ENCODE peak calls at places on chromosomes 5 and 9, in six cellular contexts. F, V, P, G, E and A are unnamed samples.

GRCh38 chr9:94167055-94167346 is 82.7 kb downstream of the PTPDC1 start:
- DNase-seq in G (no peak), F (no peak), E (no peak), V (no peak), P (peak), A (no peak)

GRCh38 chr9:113520109-113520642 is 56.6 kb downstream of the RGS3 start:
- DNase-seq in P (no peak), F (peak), E (no peak), V (no peak), G (no peak), A (no peak)

GRCh38 chr5:141476132-141476909 is 555 bp downstream of the PCDHGC3 start:
- DNase-seq in F (peak), V (peak), P (peak), G (peak), E (no peak), A (peak)

GRCh38 chr9:112764837-112765236 is 14.3 kb downstream of the SNX30 start:
- DNase-seq in V (no peak), P (no peak), F (no peak), E (no peak), G (no peak), A (no peak)

GRCh38 chr9:133682961-133683493 is 46.9 kb downstream of the DBH start:
- DNase-seq in F (no peak), P (no peak), G (no peak), V (no peak), E (no peak), A (no peak)

GRCh38 chr5:71719092-71719964 is at the start of gene CARTPT:
- DNase-seq in P (no peak), V (peak), F (peak), E (no peak), G (peak), A (no peak)

GRCh38 chr9:26939934-26940711 is 6.9 kb downstream of the PLAA start:
- DNase-seq in V (no peak), G (no peak), E (no peak), P (no peak), F (no peak), A (no peak)

GRCh38 chr5:4533457-4534105 is 606.5 kb upstream of the ADAMTS16 start:
- DNase-seq in G (no peak), F (peak), P (no peak), E (no peak), V (no peak), A (peak)

GRCh38 chr5:124888622-124889521 is 142.4 kb upstream of the ZNF608 start:
- DNase-seq in G (no peak), F (no peak), E (no peak), P (no peak), V (peak), A (no peak)

GRCh38 chr5:149674686-149675085 is 55.4 kb upstream of the PPARGC1B start:
- DNase-seq in G (no peak), E (no peak), V (no peak), P (no peak), F (no peak), A (no peak)

GRCh38 chr9:6214903-6215302 is 704 bp upstream of the IL33 start:
- DNase-seq in V (no peak), F (no peak), G (peak), E (no peak), P (no peak), A (no peak)

GRCh38 chr9:114852050-114852594 is 46.3 kb upstream of the TNFSF15 start:
- DNase-seq in E (no peak), F (peak), P (no peak), V (no peak), G (peak), A (no peak)

GRCh38 chr9:116154976-116155699 is 1.5 kb downstream of the PAPPA start:
- DNase-seq in G (peak), V (peak), P (no peak), F (no peak), E (no peak), A (no peak)

GRCh38 chr5:134511796-134512660 is 13.4 kb upstream of the JADE2 start:
- DNase-seq in V (peak), G (peak), F (peak), E (no peak), P (no peak), A (peak)

GRCh38 chr5:149795360-149795759 is 65.2 kb downstream of the PPARGC1B start:
- DNase-seq in F (no peak), V (no peak), P (no peak), E (no peak), G (no peak), A (no peak)

GRCh38 chr9:86407022-86407421 is 52.8 kb upstream of the TUT7 start:
- DNase-seq in G (peak), F (peak), V (no peak), E (no peak), P (no peak), A (peak)

GRCh38 chr5:14685757-14686156 is 21.2 kb downstream of the OTULIN start:
- DNase-seq in F (peak), G (peak), P (no peak), E (peak), V (peak), A (peak)

GRCh38 chr9:135951889-135952663 is 9.1 kb downstream of the UBAC1 start:
- DNase-seq in E (peak), V (no peak), F (peak), G (no peak), P (no peak), A (no peak)

GRCh38 chr9:134891713-134892112 is 11.1 kb downstream of the FCN2 start:
- DNase-seq in G (no peak), E (no peak), F (no peak), V (no peak), P (no peak), A (no peak)

GRCh38 chr9:5089737-5090136 is 95.7 kb downstream of the INSL6 start:
- DNase-seq in V (no peak), G (no peak), P (no peak), E (no peak), F (peak), A (no peak)

GRCh38 chr5:153960269-153961215 is 78.2 kb downstream of the FAM114A2 start:
- DNase-seq in E (no peak), F (no peak), G (peak), V (no peak), P (no peak), A (no peak)

GRCh38 chr5:127101533-127101932 is 28.2 kb upstream of the C5orf63 start:
- DNase-seq in P (no peak), G (no peak), V (peak), E (no peak), F (no peak), A (no peak)

GRCh38 chr9:20683351-20684034 is 566 bp upstream of the FOCAD start:
- DNase-seq in G (peak), V (no peak), E (no peak), F (peak), P (peak), A (peak)

GRCh38 chr5:134561871-134562296 is 36.4 kb downstream of the JADE2 start:
- DNase-seq in P (no peak), E (peak), G (peak), F (peak), V (no peak), A (peak)

GRCh38 chr5:132086277-132086794 is 12.7 kb downstream of the CSF2 start:
- DNase-seq in F (peak), V (no peak), E (no peak), P (peak), G (peak), A (peak)